ENCODE peak calls at places on chromosome 18, in eight cellular contexts. U is tibial artery, M is cardiac muscle cell, R is H9, C is left ventricle myocardium inferior, N is mammary epithelial cell, H is heart right ventricle, P is ovary. I is an unnamed sample.

GRCh38 chr18:27847412-27847811 is 329.5 kb downstream of the CDH2 start:
- DNase-seq in U (no peak), M (no peak), R (no peak), C (no peak), N (no peak), H (no peak), P (no peak), I (no peak)

GRCh38 chr18:53984021-53984420 is 240.4 kb downstream of the MBD2 start:
- DNase-seq in U (no peak), M (no peak), R (no peak), C (no peak), N (peak; percentile 46), H (no peak), P (no peak), I (no peak)

GRCh38 chr18:35091841-35092240 is 50.6 kb downstream of the MAPRE2 start:
- DNase-seq in U (no peak), M (no peak), R (no peak), C (no peak), N (no peak), H (no peak), P (no peak), I (no peak)

GRCh38 chr18:21865043-21865442 is 124.5 kb downstream of the MIB1 start:
- DNase-seq in U (no peak), M (no peak), R (no peak), C (no peak), N (no peak), H (no peak), P (no peak), I (no peak)

GRCh38 chr18:45416168-45416567 is 199.1 kb upstream of the SLC14A2 start:
- DNase-seq in U (no peak), M (no peak), R (no peak), C (no peak), N (peak; percentile 32), H (no peak), P (no peak), I (no peak)

GRCh38 chr18:68642003-68642402 is 72.9 kb downstream of the TMX3 start:
- DNase-seq in U (no peak), M (no peak), R (no peak), C (no peak), N (no peak), H (no peak), P (no peak), I (no peak)

GRCh38 chr18:32195881-32196815 is 6.3 kb downstream of the MEP1B start:
- DNase-seq in U (no peak), M (no peak), R (no peak), C (no peak), N (no peak), H (no peak), P (no peak), I (no peak)

GRCh38 chr18:77206676-77207370 is 42.8 kb upstream of the GALR1 start:
- DNase-seq in U (peak; percentile 81), M (no peak), R (no peak), C (peak; percentile 62), N (no peak), H (peak; percentile 36), P (peak; percentile 55), I (no peak)

GRCh38 chr18:3234457-3234856 is 13.1 kb upstream of the MYL12A start:
- DNase-seq in U (no peak), M (no peak), R (no peak), C (no peak), N (no peak), H (no peak), P (no peak), I (no peak)

GRCh38 chr18:42586603-42587002 is 528.9 kb downstream of the RIT2 start:
- DNase-seq in U (no peak), M (no peak), R (no peak), C (no peak), N (no peak), H (no peak), P (no peak), I (no peak)
- H3K4me1 ChIP-seq in U (no peaks in the 10 kb centered on the region), M (no peaks in the 10 kb centered on the region), R (no peaks in the 10 kb centered on the region), C (no peaks in the 10 kb centered on the region), N (no peaks in the 10 kb centered on the region), H (no peaks in the 10 kb centered on the region), P (no peaks in the 10 kb centered on the region), I (no peaks in the 10 kb centered on the region)

DNA sequence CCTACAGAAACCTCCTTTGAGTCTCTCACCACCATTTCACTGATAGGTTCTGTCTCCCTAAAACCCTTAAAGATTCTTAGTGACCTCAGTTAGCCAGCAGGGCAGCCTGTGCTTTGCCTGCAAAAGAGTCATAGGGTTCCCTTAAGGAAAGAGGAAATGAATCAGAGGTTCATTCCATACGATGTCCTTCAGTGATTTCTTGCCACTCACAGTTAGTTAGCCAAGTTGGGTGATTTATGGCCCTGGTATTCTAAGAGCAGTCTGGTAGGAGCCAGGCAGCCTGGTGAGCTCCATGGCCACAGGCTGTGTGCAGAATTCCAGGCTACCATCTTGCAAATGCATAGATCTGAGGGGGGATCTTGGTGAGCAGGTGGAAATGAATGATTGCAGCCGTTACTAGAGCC is 18.7 kb upstream of the CCBE1 start:
- DNase-seq in U (no peak), M (no peak), R (no peak), C (no peak), N (peak; percentile 91), H (no peak), P (no peak), I (no peak)
- TF ChIP-seq CTCF in U (no peak), M (no peak), R (no peak), C (no peak), N (peak; percentile 25), H (no peak), P (no peak), I (no peak)

GRCh38 chr18:9927392-9928063 is 13.7 kb downstream of the VAPA start:
- DNase-seq in U (no peak), M (no peak), R (no peak), C (no peak), N (no peak), H (no peak), P (no peak), I (no peak)

GRCh38 chr18:9926977-9927376 is 13.2 kb downstream of the VAPA start:
- DNase-seq in U (no peak), M (no peak), R (no peak), C (no peak), N (no peak), H (no peak), P (no peak), I (no peak)

GRCh38 chr18:9931146-9931545 is 17.3 kb downstream of the VAPA start:
- DNase-seq in U (no peak), M (no peak), R (no peak), C (no peak), N (no peak), H (no peak), P (no peak), I (no peak)

GRCh38 chr18:9930299-9930884 is 16.6 kb downstream of the VAPA start:
- DNase-seq in U (no peak), M (no peak), R (no peak), C (no peak), N (no peak), H (no peak), P (no peak), I (no peak)

GRCh38 chr18:9928646-9929259 is 14.9 kb downstream of the VAPA start:
- DNase-seq in U (no peak), M (no peak), R (no peak), C (no peak), N (peak; percentile 63), H (no peak), P (no peak), I (no peak)
- H3K4me1 ChIP-seq in U (no peaks in the 10 kb centered on the region), M (peaks cover 14% of the 10 kb centered on the region), R (no peaks in the 10 kb centered on the region), C (peaks cover 100% of the 10 kb centered on the region), N (peaks cover 41% of the 10 kb centered on the region), H (peaks cover 92% of the 10 kb centered on the region), P (peaks cover 5% of the 10 kb centered on the region), I (peaks cover 67% of the 10 kb centered on the region)

GRCh38 chr18:13017247-13017875 is 26.2 kb downstream of the CEP192 start:
- DNase-seq in U (no peak), M (no peak), R (no peak), C (no peak), N (no peak), H (no peak), P (no peak), I (no peak)
- TF ChIP-seq CTCF in U (no peak), M (no peak), R (no peak), C (no peak), N (no peak), H (no peak), P (no peak), I (no peak)

GRCh38 chr18:63206433-63207153 is 113.0 kb downstream of the BCL2 start:
- DNase-seq in U (no peak), M (no peak), R (no peak), C (no peak), N (no peak), H (no peak), P (no peak), I (no peak)

GRCh38 chr18:63207825-63208224 is 111.7 kb downstream of the BCL2 start:
- DNase-seq in U (no peak), M (no peak), R (no peak), C (no peak), N (no peak), H (no peak), P (no peak), I (no peak)

GRCh38 chr18:63205791-63206252 is 113.7 kb downstream of the BCL2 start:
- DNase-seq in U (no peak), M (no peak), R (no peak), C (no peak), N (no peak), H (no peak), P (no peak), I (no peak)

GRCh38 chr18:63208676-63209075 is 110.9 kb downstream of the BCL2 start:
- DNase-seq in U (no peak), M (no peak), R (no peak), C (no peak), N (no peak), H (no peak), P (no peak), I (no peak)

GRCh38 chr18:63207154-63207790 is 112.3 kb downstream of the BCL2 start:
- DNase-seq in U (no peak), M (no peak), R (no peak), C (no peak), N (no peak), H (no peak), P (no peak), I (no peak)
- H3K4me1 ChIP-seq in U (no peaks in the 10 kb centered on the region), M (peaks cover 16% of the 10 kb centered on the region), R (no peaks in the 10 kb centered on the region), C (peaks cover 19% of the 10 kb centered on the region), N (peaks cover 3% of the 10 kb centered on the region), H (peaks cover 27% of the 10 kb centered on the region), P (peaks cover 6% of the 10 kb centered on the region), I (no peaks in the 10 kb centered on the region)

DNA sequence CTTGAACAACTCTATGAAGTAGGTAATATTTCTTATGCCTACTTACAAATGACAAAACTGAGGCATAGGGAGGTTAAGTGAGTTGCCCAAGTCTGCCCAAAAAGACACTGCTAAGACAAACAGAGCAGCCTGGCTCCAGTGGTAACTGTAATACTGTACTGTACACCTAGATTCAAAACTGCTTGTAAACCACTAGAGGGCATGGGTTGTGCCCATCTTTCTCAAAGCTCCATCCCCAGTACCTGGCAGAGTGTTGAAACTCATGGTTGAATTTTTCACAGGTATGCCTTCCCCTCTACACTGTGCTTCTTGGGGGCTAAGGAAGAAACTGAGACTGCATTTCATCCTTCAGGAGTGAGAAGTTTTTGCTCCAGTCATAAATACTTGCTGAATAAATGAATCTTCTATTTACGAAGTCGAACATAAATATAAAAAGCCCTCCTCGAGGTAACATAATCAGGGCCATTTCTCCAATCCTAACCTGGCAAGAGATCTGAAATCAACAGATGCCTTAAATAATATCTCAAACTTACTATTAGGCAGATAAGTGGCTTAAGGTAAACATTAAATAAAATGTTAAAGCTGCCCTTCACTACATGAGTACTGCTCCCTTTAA is 2.0 kb downstream of the PPP4R1 start:
- DNase-seq in U (no peak), M (peak; percentile 53), R (no peak), C (no peak), N (peak; percentile 67), H (no peak), P (no peak), I (peak; percentile 45)
- TF ChIP-seq CTCF in U (peak; percentile 32), M (peak; percentile 71), R (peak; percentile 58), C (peak; percentile 71), N (peak; percentile 91), H (peak; percentile 51), P (no peak), I (peak; percentile 21)

GRCh38 chr18:39611381-39612090 is 2045.9 kb upstream of the CELF4 start:
- DNase-seq in U (no peak), M (no peak), R (no peak), C (no peak), N (no peak), H (no peak), P (no peak), I (no peak)
- H3K4me1 ChIP-seq in U (no peaks in the 10 kb centered on the region), M (no peaks in the 10 kb centered on the region), R (peaks cover 11% of the 10 kb centered on the region), C (no peaks in the 10 kb centered on the region), N (no peaks in the 10 kb centered on the region), H (no peaks in the 10 kb centered on the region), P (no peaks in the 10 kb centered on the region), I (no peaks in the 10 kb centered on the region)